ENCODE peak calls at places on chromosomes 3 and 15, in six cellular contexts. U is neuronal stem cell; X is occipital lobe; Q is PC-3; J is SW480; C is central memory CD4-positive, alpha-beta T cell. O is an unnamed sample.

GRCh38 chr3:58521002-58521670 is 15.9 kb downstream of the ACOX2 start:
- DNase-seq in U (no peak), X (no peak), Q (no peak), J (peak), C (no peak), O (peak)

GRCh38 chr15:21261965-21262850 is 178.1 kb downstream of the POTEB3 start:
- DNase-seq in U (no peak), X (no peak), Q (peak), J (no peak), C (no peak), O (no peak)

GRCh38 chr3:71341721-71342120 is 241.8 kb downstream of the FOXP1 start:
- DNase-seq in U (no peak), X (no peak), Q (peak), J (no peak), C (no peak), O (no peak)

GRCh38 chr15:62545392-62546227 is 380.5 kb upstream of the C2CD4B start:
- DNase-seq in U (no peak), X (peak), Q (peak), J (no peak), C (no peak), O (peak)

GRCh38 chr3:107822308-107822707 is 268.5 kb downstream of the CD47 start:
- DNase-seq in U (no peak), X (no peak), Q (no peak), J (no peak), C (no peak), O (no peak)

GRCh38 chr3:61358364-61358763 is 107.1 kb upstream of the FHIT start:
- DNase-seq in U (no peak), X (peak), Q (no peak), J (no peak), C (no peak), O (peak)

GRCh38 chr15:35168464-35168863 is 83.4 kb upstream of the NANOGP8 start:
- DNase-seq in U (no peak), X (no peak), Q (peak), J (no peak), C (no peak), O (peak)

GRCh38 chr15:75694241-75695182 is 18.1 kb downstream of the CSPG4 start:
- DNase-seq in U (no peak), X (peak), Q (peak), J (peak), C (no peak), O (peak)

GRCh38 chr15:33027636-33028035 is 166.9 kb downstream of the FMN1 start:
- DNase-seq in U (no peak), X (no peak), Q (no peak), J (no peak), C (no peak), O (peak)

GRCh38 chr3:48434591-48435222 is 4.8 kb upstream of the PLXNB1 start:
- DNase-seq in U (no peak), X (no peak), Q (no peak), J (no peak), C (no peak), O (no peak)

O was measured in NCI-H69.